ENCODE peak calls at places on chromosomes 7 and 10, in four cellular contexts. K is B cell, C is pancreas, N is germinal center. F is an unnamed sample.
A peak's percentile ranks its signal among the peaks of the same experiment; 100 is the strongest.

GRCh38 chr10:132684164-132684891 is 101.6 kb downstream of the NKX6-2 start:
- DNase-seq in K (no peak), C (peak; percentile 45), N (no peak), F (no peak)

GRCh38 chr10:59674211-59674836 is 35.3 kb downstream of the SLC16A9 start:
- DNase-seq in K (no peak), C (no peak), N (no peak), F (peak; percentile 58)

GRCh38 chr10:109428775-109429480 is 494.4 kb downstream of the XPNPEP1 start:
- DNase-seq in K (no peak), C (no peak), N (no peak), F (no peak)

GRCh38 chr10:12590682-12591642 is 241.6 kb downstream of the CAMK1D start:
- DNase-seq in K (no peak), C (no peak), N (no peak), F (no peak)

GRCh38 chr7:46383605-46384004 is 462.5 kb upstream of the IGFBP3 start:
- DNase-seq in K (no peak), C (no peak), N (no peak), F (no peak)

GRCh38 chr7:118575393-118575948 is 351.0 kb downstream of the ANKRD7 start:
- DNase-seq in K (no peak), C (no peak), N (no peak), F (no peak)

GRCh38 chr7:88105231-88105630 is 114.6 kb downstream of the SRI start:
- DNase-seq in K (no peak), C (no peak), N (no peak), F (no peak)

GRCh38 chr10:30708234-30708633 is 78.7 kb upstream of the LYZL2 start:
- DNase-seq in K (no peak), C (no peak), N (no peak), F (no peak)

GRCh38 chr10:570631-571565 is 118.6 kb downstream of the DIP2C start:
- DNase-seq in K (no peak), C (no peak), N (no peak), F (no peak)

GRCh38 chr10:104920476-104920875 is 279.4 kb downstream of the SORCS3 start:
- DNase-seq in K (no peak), C (no peak), N (no peak), F (no peak)

GRCh38 chr10:22737587-22737986 is 23.2 kb upstream of the PIP4K2A start:
- DNase-seq in K (no peak), C (no peak), N (no peak), F (no peak)

GRCh38 chr7:38413784-38414183 is 140.3 kb upstream of the TARP start:
- DNase-seq in K (peak; percentile 49), C (no peak), N (no peak), F (no peak)

GRCh38 chr7:98250789-98251188 is 1.2 kb downstream of the TECPR1 start:
- DNase-seq in K (peak; percentile 35), C (no peak), N (peak; percentile 38), F (peak; percentile 25)

GRCh38 chr10:61565819-61566560 is 96.7 kb upstream of the CABCOCO1 start:
- DNase-seq in K (no peak), C (no peak), N (no peak), F (no peak)

GRCh38 chr7:55374213-55374612 is 9.1 kb downstream of the LANCL2 start:
- DNase-seq in K (no peak), C (no peak), N (no peak), F (no peak)

GRCh38 chr7:43753843-43754242 is 4.6 kb upstream of the BLVRA start:
- DNase-seq in K (no peak), C (no peak), N (no peak), F (no peak)

GRCh38 chr7:128407751-128408708 is 1.8 kb downstream of the IMPDH1 start:
- DNase-seq in K (peak; percentile 23), C (no peak), N (no peak), F (no peak)

GRCh38 chr7:1668486-1668931 is 1.6 kb upstream of the ELFN1 start:
- DNase-seq in K (peak; percentile 25), C (peak; percentile 64), N (no peak), F (no peak)

GRCh38 chr7:932651-932975 is 21.9 kb downstream of the ADAP1 start:
- DNase-seq in K (no peak), C (no peak), N (no peak), F (no peak)

GRCh38 chr10:47140752-47141348 is 159.1 kb upstream of the GDF10 start:
- DNase-seq in K (no peak), C (no peak), N (no peak), F (no peak)

GRCh38 chr10:86100581-86101061 is 266.0 kb downstream of the GRID1 start:
- DNase-seq in K (no peak), C (no peak), N (peak; percentile 60), F (no peak)

GRCh38 chr10:48935141-48935540 is 4.5 kb downstream of the LRRC18 start:
- DNase-seq in K (no peak), C (no peak), N (no peak), F (no peak)

GRCh38 chr7:157150825-157151412 is 12.2 kb downstream of the UBE3C start:
- DNase-seq in K (no peak), C (no peak), N (no peak), F (no peak)

GRCh38 chr10:103204353-103205255 is 11.5 kb upstream of the NT5C2 start:
- DNase-seq in K (no peak), C (no peak), N (no peak), F (no peak)

GRCh38 chr7:87001214-87001613 is 58.2 kb downstream of the ELAPOR2 start:
- DNase-seq in K (no peak), C (no peak), N (no peak), F (no peak)

GRCh38 chr10:69049564-69049955 is 38.3 kb upstream of the SRGN start:
- DNase-seq in K (no peak), C (no peak), N (no peak), F (no peak)

GRCh38 chr7:93889261-93889660 is 1.3 kb downstream of the TFPI2 start:
- DNase-seq in K (no peak), C (no peak), N (no peak), F (no peak)